ENCODE peak calls at places on chromosomes 12 and 14, in nine cellular contexts. D, S, V, C, G, A, K, L and N are unnamed samples.

GRCh38 chr14:104650057-104650980 is 39.1 kb upstream of the INF2 start:
- DNase-seq in D (peak; percentile 31), S (peak; percentile 67), V (peak; percentile 84), C (peak; percentile 68), G (no peak), A (peak; percentile 37), K (peak; percentile 53), L (peak; percentile 57), N (no peak)

GRCh38 chr12:61757831-61758505 is 502.2 kb upstream of the USP15 start:
- DNase-seq in D (no peak), S (no peak), V (no peak), C (no peak), G (no peak), A (no peak), K (no peak), L (no peak), N (no peak)

GRCh38 chr12:53985900-53986685 is 1.1 kb downstream of the HOXC10 start:
- DNase-seq in D (no peak), S (no peak), V (no peak), C (no peak), G (no peak), A (no peak), K (no peak), L (no peak), N (peak; percentile 69)

GRCh38 chr12:52575948-52576347 is 2.3 kb upstream of the KRT74 start:
- DNase-seq in D (no peak), S (no peak), V (no peak), C (no peak), G (no peak), A (no peak), K (no peak), L (no peak), N (no peak)

GRCh38 chr12:74415633-74416032 is 122.0 kb upstream of the ATXN7L3B start:
- DNase-seq in D (peak; percentile 17), S (no peak), V (no peak), C (no peak), G (peak; percentile 49), A (peak; percentile 48), K (peak; percentile 62), L (no peak), N (no peak)

GRCh38 chr14:65238456-65238855 is 136.1 kb upstream of the MAX start:
- DNase-seq in D (peak; percentile 82), S (peak; percentile 54), V (no peak), C (no peak), G (no peak), A (peak; percentile 85), K (peak; percentile 63), L (no peak), N (no peak)

GRCh38 chr12:92044435-92044834 is 101.2 kb downstream of the BTG1 start:
- DNase-seq in D (no peak), S (no peak), V (no peak), C (no peak), G (no peak), A (no peak), K (no peak), L (no peak), N (no peak)

GRCh38 chr12:47272412-47273190 is 192.8 kb upstream of the AMIGO2 start:
- DNase-seq in D (no peak), S (no peak), V (no peak), C (no peak), G (no peak), A (no peak), K (peak; percentile 66), L (no peak), N (no peak)

GRCh38 chr14:35215110-35215872 is 76.9 kb upstream of the PSMA6 start:
- DNase-seq in D (peak; percentile 80), S (no peak), V (no peak), C (no peak), G (peak; percentile 38), A (peak; percentile 57), K (peak; percentile 69), L (no peak), N (no peak)

DNA sequence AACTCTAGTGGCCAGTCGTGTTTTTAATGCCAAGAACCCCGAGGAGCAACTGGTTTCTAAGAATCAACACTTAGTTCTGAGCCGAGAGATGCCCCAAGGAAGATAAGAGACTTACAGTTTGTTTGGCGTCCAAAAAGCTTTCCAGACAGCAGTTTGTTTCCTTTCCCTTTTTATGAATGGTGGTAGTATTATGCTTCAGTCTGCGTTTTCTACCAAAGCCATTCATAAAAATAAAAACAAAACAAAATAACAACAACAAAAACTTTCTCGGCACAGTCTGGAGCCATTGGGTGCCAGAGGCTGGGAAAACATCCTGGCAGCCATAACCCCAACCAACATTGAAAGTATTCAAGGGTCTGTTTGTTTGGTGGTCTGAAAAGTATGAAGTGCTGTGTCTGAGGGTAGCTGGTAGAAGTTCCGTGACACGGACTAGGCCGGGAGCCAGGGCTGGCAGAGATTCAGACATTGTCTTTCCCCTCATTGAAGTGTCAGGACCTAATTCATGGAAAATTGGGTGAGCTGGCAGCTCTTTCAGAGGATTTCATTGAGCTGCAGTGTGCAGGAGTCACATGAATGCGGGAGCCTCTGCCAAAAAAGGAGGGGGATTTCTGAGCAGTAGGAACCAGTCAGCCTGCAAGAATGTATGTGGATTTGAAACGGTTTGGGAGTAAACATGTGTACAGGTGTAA is 124.2 kb downstream of the HMGA2 start:
- DNase-seq in D (peak; percentile 96), S (peak; percentile 80), V (no peak), C (peak; percentile 62), G (peak; percentile 95), A (no peak), K (peak; percentile 63), L (peak; percentile 81), N (peak; percentile 19)
- H3K27ac ChIP-seq in D (peak overlapping the region; percentile 79), S (no peak overlapping the region), V (no peak overlapping the region), C (no peak overlapping the region), G (peak overlapping the region; percentile 66), A (peak overlapping the region; percentile 35), K (peak overlapping the region; percentile 11), L (no peak overlapping the region), N (no peak overlapping the region)

GRCh38 chr14:69695664-69696527 is 71.0 kb upstream of the SRSF5 start:
- DNase-seq in D (peak; percentile 30), S (peak; percentile 58), V (peak; percentile 71), C (no peak), G (no peak), A (no peak), K (no peak), L (no peak), N (no peak)
- H3K4me1 ChIP-seq in D (peaks cover 26% of the 10 kb centered on the region), S (peaks cover 90% of the 10 kb centered on the region), V (peaks cover 22% of the 10 kb centered on the region), C (peaks cover 31% of the 10 kb centered on the region), G (peaks cover 12% of the 10 kb centered on the region), A (peaks cover 85% of the 10 kb centered on the region), K (peaks cover 8% of the 10 kb centered on the region), L (peaks cover 4% of the 10 kb centered on the region), N (peaks cover 58% of the 10 kb centered on the region)

GRCh38 chr12:66043035-66043434 is 87.5 kb downstream of the LLPH start:
- DNase-seq in D (no peak), S (peak; percentile 27), V (no peak), C (no peak), G (no peak), A (no peak), K (no peak), L (no peak), N (no peak)
- TF ChIP-seq POLR2A in D (no peak), S (no peak), V (no peak), C (no peak), G (no peak), A (no peak), K (no peak), L (no peak), N (no peak)

DNA sequence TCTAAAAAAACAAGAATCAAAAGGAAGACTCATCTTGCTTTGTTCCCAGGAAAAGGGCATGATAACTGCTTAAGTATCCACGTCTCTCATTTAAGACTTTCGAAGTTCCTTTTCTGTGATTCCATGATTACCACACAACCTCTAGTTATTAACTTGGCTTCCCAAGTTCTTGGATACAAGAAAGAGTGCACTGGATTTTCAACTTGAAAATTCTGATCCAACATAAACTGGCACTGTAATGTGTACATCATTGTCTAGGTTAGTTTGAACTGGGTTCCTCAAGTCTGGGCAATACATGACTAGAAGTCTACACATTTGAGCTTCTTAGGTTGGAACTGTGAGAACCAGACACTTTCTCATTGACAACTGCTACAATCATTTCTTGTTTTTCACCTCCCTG is 1.6 kb downstream of the KLHL28 start:
- DNase-seq in D (no peak), S (no peak), V (no peak), C (no peak), G (no peak), A (no peak), K (peak; percentile 6), L (no peak), N (no peak)
- H3K27ac ChIP-seq in D (peak overlapping the region; percentile 2), S (peak overlapping the region; percentile 75), V (no peak overlapping the region), C (no peak overlapping the region), G (no peak overlapping the region), A (no peak overlapping the region), K (peak overlapping the region; percentile 76), L (no peak overlapping the region), N (peak overlapping the region; percentile 95)